ENCODE peak calls at places on chromosomes 4 and X, in ten cellular contexts. One of them, this sample, is unnamed.
A peak's percentile ranks its signal among the peaks of the same experiment; 100 is the strongest.

GRCh38 chr4:103091601-103092223 is 7.9 kb downstream of the BDH2 start:
- DNase-seq in astrocyte: peak; percentile 31
- DNase-seq in H9: no peak
- DNase-seq in thyroid gland: peak; percentile 19
- DNase-seq in fibroblast of mammary gland: peak; percentile 73
- DNase-seq in GM23338: peak; percentile 77
- DNase-seq in endothelial cell: peak; percentile 34
- DNase-seq in kidney: no peak
- DNase-seq in CD4-positive, alpha-beta T cell: no peak
- DNase-seq in upper lobe of right lung: no peak
- DNase-seq in this sample: peak; percentile 61

GRCh38 chr4:108117473-108118182 is 51.1 kb downstream of the LEF1 start:
- DNase-seq in astrocyte: no peak
- DNase-seq in H9: peak; percentile 73
- DNase-seq in thyroid gland: peak; percentile 49
- DNase-seq in fibroblast of mammary gland: no peak
- DNase-seq in GM23338: peak; percentile 87
- DNase-seq in endothelial cell: no peak
- DNase-seq in kidney: no peak
- DNase-seq in CD4-positive, alpha-beta T cell: no peak
- DNase-seq in upper lobe of right lung: no peak
- DNase-seq in this sample: no peak

GRCh38 chr4:146099585-146099984 is 75.9 kb upstream of the LSM6 start:
- DNase-seq in astrocyte: no peak
- DNase-seq in H9: no peak
- DNase-seq in thyroid gland: no peak
- DNase-seq in fibroblast of mammary gland: no peak
- DNase-seq in GM23338: no peak
- DNase-seq in endothelial cell: no peak
- DNase-seq in kidney: no peak
- DNase-seq in CD4-positive, alpha-beta T cell: no peak
- DNase-seq in upper lobe of right lung: no peak
- DNase-seq in this sample: no peak

GRCh38 chrX:153766098-153766817 is 2.2 kb downstream of the PLXNB3 start:
- DNase-seq in astrocyte: peak; percentile 61
- DNase-seq in H9: peak; percentile 36
- DNase-seq in thyroid gland: no peak
- DNase-seq in fibroblast of mammary gland: peak; percentile 66
- DNase-seq in GM23338: no peak
- DNase-seq in endothelial cell: no peak
- DNase-seq in kidney: peak; percentile 68
- DNase-seq in CD4-positive, alpha-beta T cell: no peak
- DNase-seq in upper lobe of right lung: peak; percentile 54
- DNase-seq in this sample: peak; percentile 72

GRCh38 chrX:64885850-64886249 is 90.4 kb downstream of the ZC4H2 start:
- DNase-seq in astrocyte: no peak
- DNase-seq in H9: peak; percentile 41
- DNase-seq in thyroid gland: no peak
- DNase-seq in fibroblast of mammary gland: no peak
- DNase-seq in GM23338: peak; percentile 46
- DNase-seq in endothelial cell: peak; percentile 9
- DNase-seq in kidney: no peak
- DNase-seq in CD4-positive, alpha-beta T cell: no peak
- DNase-seq in upper lobe of right lung: no peak
- DNase-seq in this sample: no peak

GRCh38 chr4:145935253-145936141 is 3.1 kb downstream of the ZNF827 start:
- DNase-seq in astrocyte: no peak
- DNase-seq in H9: peak; percentile 62
- DNase-seq in thyroid gland: peak; percentile 43
- DNase-seq in fibroblast of mammary gland: peak; percentile 42
- DNase-seq in GM23338: peak; percentile 68
- DNase-seq in endothelial cell: peak; percentile 26
- DNase-seq in kidney: no peak
- DNase-seq in CD4-positive, alpha-beta T cell: no peak
- DNase-seq in upper lobe of right lung: no peak
- DNase-seq in this sample: peak; percentile 35

GRCh38 chrX:79161655-79162054 is 17.2 kb downstream of the GPR174 start:
- DNase-seq in astrocyte: no peak
- DNase-seq in H9: no peak
- DNase-seq in thyroid gland: no peak
- DNase-seq in fibroblast of mammary gland: no peak
- DNase-seq in GM23338: no peak
- DNase-seq in endothelial cell: no peak
- DNase-seq in kidney: no peak
- DNase-seq in CD4-positive, alpha-beta T cell: no peak
- DNase-seq in upper lobe of right lung: no peak
- DNase-seq in this sample: no peak

GRCh38 chrX:100973411-100973810 is 3.9 kb downstream of the ARL13A start:
- DNase-seq in astrocyte: peak; percentile 50
- DNase-seq in H9: no peak
- DNase-seq in thyroid gland: no peak
- DNase-seq in fibroblast of mammary gland: peak; percentile 58
- DNase-seq in GM23338: no peak
- DNase-seq in endothelial cell: no peak
- DNase-seq in kidney: no peak
- DNase-seq in CD4-positive, alpha-beta T cell: no peak
- DNase-seq in upper lobe of right lung: no peak
- DNase-seq in this sample: no peak

GRCh38 chr4:109801895-109802319 is at the start of gene CFI:
- DNase-seq in astrocyte: peak; percentile 88
- DNase-seq in H9: no peak
- DNase-seq in thyroid gland: no peak
- DNase-seq in fibroblast of mammary gland: peak; percentile 72
- DNase-seq in GM23338: no peak
- DNase-seq in endothelial cell: no peak
- DNase-seq in kidney: no peak
- DNase-seq in CD4-positive, alpha-beta T cell: no peak
- DNase-seq in upper lobe of right lung: no peak
- DNase-seq in this sample: peak; percentile 64

DNA sequence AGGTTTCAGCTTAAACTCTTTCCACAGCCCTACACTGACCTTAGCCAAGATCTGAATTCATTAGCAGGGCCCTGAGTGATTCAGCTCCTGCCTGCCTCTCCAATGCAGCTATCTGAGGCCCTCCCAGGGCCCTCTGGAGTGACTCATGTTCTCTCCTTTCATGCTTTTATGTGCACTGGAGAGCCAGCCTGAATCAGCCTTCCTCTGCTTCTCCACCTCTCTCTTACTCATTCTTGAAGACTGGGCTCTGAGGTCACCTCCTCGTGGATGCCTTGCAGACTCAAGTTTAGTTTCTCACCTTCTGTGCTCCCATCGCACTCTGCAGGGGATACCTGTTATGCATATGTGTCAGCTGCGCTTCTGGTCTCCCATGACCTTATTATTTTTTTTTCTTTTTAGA is 3.1 kb upstream of the OCIAD2 start:
- DNase-seq in astrocyte: peak; percentile 99
- DNase-seq in H9: peak; percentile 44
- DNase-seq in thyroid gland: peak; percentile 82
- DNase-seq in fibroblast of mammary gland: peak; percentile 99
- DNase-seq in GM23338: no peak
- DNase-seq in endothelial cell: no peak
- DNase-seq in kidney: peak; percentile 80
- DNase-seq in CD4-positive, alpha-beta T cell: no peak
- DNase-seq in upper lobe of right lung: no peak
- DNase-seq in this sample: peak; percentile 88
- TF ChIP-seq CTCF in astrocyte: no peak
- TF ChIP-seq CTCF in H9: no peak
- TF ChIP-seq CTCF in thyroid gland: no peak
- TF ChIP-seq CTCF in fibroblast of mammary gland: no peak
- TF ChIP-seq CTCF in GM23338: no peak
- TF ChIP-seq CTCF in endothelial cell: no peak
- TF ChIP-seq CTCF in kidney: no peak
- TF ChIP-seq CTCF in CD4-positive, alpha-beta T cell: no peak
- TF ChIP-seq CTCF in upper lobe of right lung: no peak
- TF ChIP-seq CTCF in this sample: no peak

GRCh38 chr4:172982151-172982590 is 186.4 kb upstream of the GALNT7 start:
- DNase-seq in astrocyte: peak; percentile 82
- DNase-seq in H9: no peak
- DNase-seq in thyroid gland: peak; percentile 44
- DNase-seq in fibroblast of mammary gland: peak; percentile 97
- DNase-seq in GM23338: no peak
- DNase-seq in endothelial cell: no peak
- DNase-seq in kidney: no peak
- DNase-seq in CD4-positive, alpha-beta T cell: no peak
- DNase-seq in upper lobe of right lung: no peak
- DNase-seq in this sample: no peak
- TF ChIP-seq CTCF in astrocyte: no peak
- TF ChIP-seq CTCF in H9: no peak
- TF ChIP-seq CTCF in thyroid gland: no peak
- TF ChIP-seq CTCF in fibroblast of mammary gland: no peak
- TF ChIP-seq CTCF in GM23338: no peak
- TF ChIP-seq CTCF in endothelial cell: no peak
- TF ChIP-seq CTCF in kidney: no peak
- TF ChIP-seq CTCF in CD4-positive, alpha-beta T cell: no peak
- TF ChIP-seq CTCF in upper lobe of right lung: no peak
- TF ChIP-seq CTCF in this sample: no peak

GRCh38 chrX:145178268-145178667 is 69.0 kb upstream of the SPANXN1 start:
- DNase-seq in astrocyte: no peak
- DNase-seq in H9: no peak
- DNase-seq in thyroid gland: no peak
- DNase-seq in fibroblast of mammary gland: no peak
- DNase-seq in GM23338: no peak
- DNase-seq in endothelial cell: no peak
- DNase-seq in kidney: no peak
- DNase-seq in CD4-positive, alpha-beta T cell: no peak
- DNase-seq in upper lobe of right lung: no peak
- DNase-seq in this sample: no peak
- TF ChIP-seq CTCF in astrocyte: peak; percentile 3
- TF ChIP-seq CTCF in H9: peak; percentile 52
- TF ChIP-seq CTCF in thyroid gland: no peak
- TF ChIP-seq CTCF in fibroblast of mammary gland: peak; percentile 15
- TF ChIP-seq CTCF in GM23338: no peak
- TF ChIP-seq CTCF in endothelial cell: no peak
- TF ChIP-seq CTCF in kidney: no peak
- TF ChIP-seq CTCF in CD4-positive, alpha-beta T cell: no peak
- TF ChIP-seq CTCF in upper lobe of right lung: no peak
- TF ChIP-seq CTCF in this sample: peak; percentile 18

DNA sequence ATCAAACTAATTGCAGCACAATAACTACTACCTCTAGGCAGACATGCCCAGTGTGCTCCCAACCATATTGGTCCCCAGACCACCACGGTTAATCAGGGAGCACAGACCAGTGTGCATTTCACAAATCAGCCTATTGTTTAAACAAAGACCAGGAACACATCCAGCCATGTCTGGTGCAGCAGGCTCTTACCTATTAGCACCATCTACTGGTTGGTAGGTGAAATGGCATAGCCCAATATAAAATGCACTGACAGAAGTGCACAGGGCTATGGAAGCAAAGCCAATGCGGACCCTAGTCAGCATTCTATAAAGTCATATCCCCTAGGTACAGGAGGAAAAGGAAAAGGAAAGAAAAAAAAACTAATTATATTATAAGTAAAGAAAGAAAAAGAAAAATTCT is 15.5 kb upstream of the CYLC1 start:
- DNase-seq in astrocyte: peak; percentile 15
- DNase-seq in H9: no peak
- DNase-seq in thyroid gland: no peak
- DNase-seq in fibroblast of mammary gland: peak; percentile 28
- DNase-seq in GM23338: peak; percentile 40
- DNase-seq in endothelial cell: peak; percentile 2
- DNase-seq in kidney: no peak
- DNase-seq in CD4-positive, alpha-beta T cell: no peak
- DNase-seq in upper lobe of right lung: no peak
- DNase-seq in this sample: peak; percentile 37
- TF ChIP-seq CTCF in astrocyte: peak; percentile 36
- TF ChIP-seq CTCF in H9: peak; percentile 78
- TF ChIP-seq CTCF in thyroid gland: no peak
- TF ChIP-seq CTCF in fibroblast of mammary gland: peak; percentile 73
- TF ChIP-seq CTCF in GM23338: peak; percentile 61
- TF ChIP-seq CTCF in endothelial cell: peak; percentile 56
- TF ChIP-seq CTCF in kidney: peak; percentile 42
- TF ChIP-seq CTCF in CD4-positive, alpha-beta T cell: peak; percentile 21
- TF ChIP-seq CTCF in upper lobe of right lung: peak; percentile 50
- TF ChIP-seq CTCF in this sample: peak; percentile 56

GRCh38 chrX:40538391-40538790 is 42.4 kb upstream of the ATP6AP2 start:
- DNase-seq in astrocyte: no peak
- DNase-seq in H9: no peak
- DNase-seq in thyroid gland: no peak
- DNase-seq in fibroblast of mammary gland: no peak
- DNase-seq in GM23338: no peak
- DNase-seq in endothelial cell: no peak
- DNase-seq in kidney: no peak
- DNase-seq in CD4-positive, alpha-beta T cell: no peak
- DNase-seq in upper lobe of right lung: no peak
- DNase-seq in this sample: no peak

GRCh38 chrX:40542208-40542607 is 38.6 kb upstream of the ATP6AP2 start:
- DNase-seq in astrocyte: no peak
- DNase-seq in H9: no peak
- DNase-seq in thyroid gland: no peak
- DNase-seq in fibroblast of mammary gland: no peak
- DNase-seq in GM23338: no peak
- DNase-seq in endothelial cell: no peak
- DNase-seq in kidney: no peak
- DNase-seq in CD4-positive, alpha-beta T cell: no peak
- DNase-seq in upper lobe of right lung: no peak
- DNase-seq in this sample: no peak

GRCh38 chrX:40537310-40537709 is 43.5 kb upstream of the ATP6AP2 start:
- DNase-seq in astrocyte: no peak
- DNase-seq in H9: no peak
- DNase-seq in thyroid gland: no peak
- DNase-seq in fibroblast of mammary gland: no peak
- DNase-seq in GM23338: no peak
- DNase-seq in endothelial cell: no peak
- DNase-seq in kidney: no peak
- DNase-seq in CD4-positive, alpha-beta T cell: no peak
- DNase-seq in upper lobe of right lung: no peak
- DNase-seq in this sample: no peak

GRCh38 chrX:40542972-40543371 is 37.8 kb upstream of the ATP6AP2 start:
- DNase-seq in astrocyte: no peak
- DNase-seq in H9: no peak
- DNase-seq in thyroid gland: peak; percentile 59
- DNase-seq in fibroblast of mammary gland: no peak
- DNase-seq in GM23338: no peak
- DNase-seq in endothelial cell: no peak
- DNase-seq in kidney: no peak
- DNase-seq in CD4-positive, alpha-beta T cell: no peak
- DNase-seq in upper lobe of right lung: no peak
- DNase-seq in this sample: no peak

DNA sequence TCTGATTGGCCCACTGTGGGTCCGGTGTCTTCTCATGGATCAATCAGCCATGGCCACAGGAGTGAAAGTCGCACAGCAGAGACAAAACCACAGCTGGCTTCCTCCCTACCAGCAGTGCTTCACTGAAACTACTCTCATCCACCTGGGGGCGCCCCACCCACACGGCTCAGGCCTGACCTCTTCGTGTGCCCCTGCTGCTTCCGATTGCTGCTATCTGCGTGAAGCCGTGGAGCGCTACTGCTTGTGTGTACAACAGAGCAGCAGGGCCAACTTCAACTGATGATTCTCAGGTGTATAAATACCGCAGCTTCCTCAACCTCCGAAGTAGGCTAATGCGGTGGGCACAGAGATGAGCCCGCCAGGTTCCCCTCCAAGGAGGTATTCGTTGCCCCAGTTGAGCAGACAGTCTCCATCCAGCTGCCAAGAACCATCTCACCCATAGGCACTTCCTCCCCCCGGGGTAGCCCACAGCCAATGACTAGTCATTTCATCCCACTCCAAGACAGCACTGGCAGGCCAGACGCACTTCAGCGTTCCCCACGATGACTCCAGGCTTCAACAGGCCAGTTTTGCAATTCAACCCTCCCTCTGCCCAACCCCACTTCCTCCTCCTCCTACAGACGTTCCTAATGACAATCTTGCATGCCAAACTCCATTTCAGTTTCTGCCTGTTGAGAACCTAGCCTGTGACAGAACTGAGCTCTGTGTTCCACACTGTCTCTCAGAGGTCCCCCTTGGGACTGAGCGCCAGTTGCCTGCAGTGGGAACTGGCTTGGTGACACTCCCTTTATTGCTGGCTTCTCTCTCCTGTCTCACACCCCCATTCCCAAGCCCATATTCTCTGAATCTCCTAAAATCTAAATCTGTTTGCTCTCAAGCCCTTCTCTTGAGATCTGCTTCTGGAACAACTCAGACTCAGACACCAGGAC is 41.3 kb upstream of the ATP6AP2 start:
- DNase-seq in astrocyte: peak; percentile 42
- DNase-seq in H9: peak; percentile 86
- DNase-seq in thyroid gland: peak; percentile 78
- DNase-seq in fibroblast of mammary gland: peak; percentile 73
- DNase-seq in GM23338: peak; percentile 71
- DNase-seq in endothelial cell: peak; percentile 25
- DNase-seq in kidney: peak; percentile 79
- DNase-seq in CD4-positive, alpha-beta T cell: peak; percentile 67
- DNase-seq in upper lobe of right lung: peak; percentile 80
- DNase-seq in this sample: peak; percentile 38
- TF ChIP-seq CTCF in astrocyte: no peak
- TF ChIP-seq CTCF in H9: peak; percentile 68
- TF ChIP-seq CTCF in thyroid gland: no peak
- TF ChIP-seq CTCF in fibroblast of mammary gland: no peak
- TF ChIP-seq CTCF in GM23338: peak; percentile 51
- TF ChIP-seq CTCF in endothelial cell: no peak
- TF ChIP-seq CTCF in kidney: no peak
- TF ChIP-seq CTCF in CD4-positive, alpha-beta T cell: peak; percentile 49
- TF ChIP-seq CTCF in upper lobe of right lung: no peak
- TF ChIP-seq CTCF in this sample: peak; percentile 15